ENCODE peak calls at places on chromosomes 2 and 18, in ten cellular contexts. T is AG04450, U is astrocyte of the spinal cord, R is transverse colon, L is colonic mucosa, W is thyroid gland, S is foreskin keratinocyte, Q is OCI-LY7, B is NB4, J is fibroblast of the aortic adventitia. K is an unnamed sample.

GRCh38 chr2:172131713-172132555 is 29.2 kb upstream of the DLX2 start:
- DNase-seq in W (no peak), J (no peak), B (no peak), R (no peak), S (no peak), L (no peak), U (no peak), T (no peak), Q (no peak), K (no peak)

GRCh38 chr18:3651266-3651665 is 201.3 kb downstream of the TGIF1 start:
- DNase-seq in W (no peak), L (no peak), T (no peak), Q (no peak), R (no peak), B (no peak), S (no peak), J (no peak), U (no peak), K (no peak)

GRCh38 chr2:226478121-226478809 is 321.4 kb downstream of the IRS1 start:
- DNase-seq in W (peak), J (peak), S (no peak), B (no peak), T (peak), Q (no peak), R (peak), U (peak), L (peak), K (peak)

GRCh38 chr2:47288864-47289263 is 114.1 kb upstream of the MSH2 start:
- DNase-seq in S (peak), B (peak), Q (no peak), L (no peak), T (peak), J (peak), R (no peak), W (no peak), U (peak), K (no peak)

GRCh38 chr2:95069465-95069864 is 44.0 kb downstream of the MAL start:
- DNase-seq in S (no peak), U (no peak), Q (no peak), J (no peak), B (no peak), L (no peak), W (no peak), R (no peak), T (no peak), K (no peak)

GRCh38 chr18:33875029-33875428 is 297.0 kb downstream of the ASXL3 start:
- DNase-seq in J (no peak), U (no peak), W (no peak), L (no peak), T (no peak), Q (no peak), B (no peak), R (no peak), S (no peak), K (no peak)

GRCh38 chr2:46866770-46867246 is 48.8 kb downstream of the MCFD2 start:
- DNase-seq in R (peak), Q (no peak), S (no peak), B (peak), U (no peak), T (no peak), J (no peak), L (peak), W (peak), K (no peak)

GRCh38 chr18:48039769-48040215 is 109.3 kb upstream of the SMAD2 start:
- DNase-seq in Q (no peak), J (no peak), R (no peak), T (no peak), S (no peak), L (no peak), U (no peak), B (no peak), W (no peak), K (no peak)

GRCh38 chr2:191165190-191165643 is 14.4 kb upstream of the STAT4 start:
- DNase-seq in S (no peak), R (no peak), T (no peak), Q (peak), U (peak), L (no peak), W (no peak), J (peak), B (peak), K (peak)

GRCh38 chr2:67579791-67580190 is 182.7 kb downstream of the ETAA1 start:
- DNase-seq in T (no peak), S (no peak), L (no peak), R (no peak), B (no peak), J (no peak), U (no peak), Q (no peak), W (no peak), K (no peak)

GRCh38 chr2:67585400-67585799 is 188.3 kb downstream of the ETAA1 start:
- DNase-seq in L (no peak), U (no peak), T (no peak), J (no peak), R (no peak), W (no peak), B (no peak), Q (no peak), S (no peak), K (no peak)

GRCh38 chr2:67579207-67579606 is 182.1 kb downstream of the ETAA1 start:
- DNase-seq in R (no peak), U (peak), L (no peak), Q (no peak), J (no peak), S (no peak), T (no peak), B (no peak), W (no peak), K (no peak)

GRCh38 chr2:67583185-67583584 is 186.1 kb downstream of the ETAA1 start:
- DNase-seq in J (no peak), L (no peak), W (no peak), B (no peak), U (no peak), R (no peak), S (no peak), Q (no peak), T (no peak), K (no peak)

GRCh38 chr2:67581751-67582150 is 184.6 kb downstream of the ETAA1 start:
- DNase-seq in B (peak), Q (peak), R (no peak), W (no peak), T (no peak), L (no peak), U (no peak), S (no peak), J (no peak), K (no peak)
- TF ChIP-seq CTCF in B (peak), Q (peak), R (peak), W (no peak), T (no peak), L (peak), U (no peak), S (peak), J (peak), K (no peak)

GRCh38 chr2:69184224-69184623 is 171.2 kb downstream of the ANTXR1 start:
- DNase-seq in W (no peak), J (no peak), Q (no peak), L (no peak), U (no peak), R (no peak), T (no peak), S (peak), B (no peak), K (no peak)
- TF ChIP-seq CTCF in W (no peak), J (no peak), Q (no peak), L (no peak), U (no peak), R (no peak), T (no peak), S (peak), B (no peak), K (no peak)

GRCh38 chr18:37409870-37410269 is 155.7 kb downstream of the CELF4 start:
- DNase-seq in R (no peak), L (no peak), W (no peak), J (no peak), U (no peak), T (no peak), B (no peak), S (no peak), Q (no peak), K (no peak)
- TF ChIP-seq CTCF in R (no peak), L (no peak), W (no peak), J (no peak), U (no peak), T (no peak), B (no peak), S (no peak), Q (no peak), K (no peak)

GRCh38 chr2:158755738-158756137 is 39.4 kb upstream of the DAPL1 start:
- DNase-seq in J (no peak), U (no peak), T (no peak), L (no peak), W (no peak), Q (no peak), B (peak), R (no peak), S (no peak), K (no peak)
- TF ChIP-seq CTCF in J (peak), U (peak), T (peak), L (peak), W (peak), Q (peak), B (peak), R (no peak), S (peak), K (peak)

DNA sequence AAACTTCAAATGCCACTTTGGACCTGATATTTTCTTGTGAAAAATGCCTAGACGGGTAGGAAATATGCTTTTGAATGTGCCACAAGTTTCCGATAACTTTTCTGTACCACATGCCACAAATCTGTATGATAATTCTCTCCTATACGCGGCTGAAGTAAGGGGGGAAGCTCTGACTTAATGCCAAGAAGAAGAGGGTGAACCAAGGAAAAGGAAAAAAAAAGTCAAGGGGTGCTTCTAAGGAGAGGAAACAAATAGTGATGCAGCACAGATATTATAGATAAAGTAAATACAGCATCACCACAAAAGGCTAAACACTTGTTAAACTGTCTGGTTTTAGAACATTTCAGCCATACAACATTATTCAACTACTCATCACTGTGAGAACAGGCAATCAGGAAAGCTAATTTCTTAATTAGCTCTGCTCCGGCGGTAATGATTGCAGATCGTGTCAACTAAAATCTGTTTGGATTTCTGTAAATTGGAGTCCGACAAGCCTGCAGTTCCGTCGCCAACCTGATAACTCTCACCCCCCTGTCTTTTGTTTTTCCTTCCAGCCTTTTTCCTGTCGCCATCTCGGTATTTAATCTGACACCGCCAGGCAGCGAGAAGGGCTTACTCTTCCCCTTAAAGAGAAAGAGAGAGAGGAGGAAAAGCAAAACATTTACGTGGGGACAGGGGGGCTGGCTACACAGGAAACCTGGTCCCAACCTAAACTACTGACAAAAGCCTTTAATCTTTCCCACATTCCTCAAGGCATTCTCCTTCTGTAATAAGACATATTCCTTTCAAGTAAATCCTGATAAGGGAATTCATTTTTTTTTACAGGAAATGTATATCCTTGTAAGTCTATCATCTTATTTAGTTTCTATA is 67.5 kb downstream of the ZEB2 start:
- DNase-seq in R (no peak), T (no peak), S (no peak), B (no peak), L (no peak), J (peak), U (peak), Q (no peak), W (no peak), K (no peak)
- TF ChIP-seq CTCF in R (peak), T (peak), S (peak), B (no peak), L (no peak), J (peak), U (peak), Q (peak), W (no peak), K (peak)

DNA sequence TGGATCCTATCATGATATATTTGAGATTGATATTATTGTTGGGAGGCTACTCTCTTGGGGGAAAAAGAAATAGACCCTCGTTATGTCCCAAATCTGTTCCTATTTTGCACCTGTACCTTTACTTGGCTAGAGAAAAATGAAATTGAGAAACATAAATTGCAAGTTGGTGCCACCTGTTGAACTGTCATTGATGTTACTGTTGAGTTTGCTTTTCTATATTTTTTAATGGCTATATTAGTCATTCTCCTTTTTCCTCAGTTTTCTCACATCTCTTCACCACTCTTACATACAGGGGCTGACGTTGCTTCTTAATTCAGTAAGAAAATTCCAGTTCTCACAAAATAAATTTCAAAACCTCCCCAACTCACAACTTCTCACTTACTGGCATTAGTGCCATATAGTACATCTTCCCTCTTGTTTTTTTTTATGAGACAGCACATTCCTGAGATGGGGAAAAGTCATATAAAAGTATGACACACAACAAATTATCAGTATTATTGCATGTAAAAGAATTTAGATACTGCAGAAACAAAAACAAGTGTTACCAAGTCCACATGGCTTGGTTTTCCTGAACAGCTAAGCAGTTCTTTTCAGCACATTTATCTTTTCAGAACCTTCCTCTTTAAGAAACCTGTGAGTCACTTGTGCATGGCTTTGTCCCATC is 348.3 kb upstream of the DSEL start:
- DNase-seq in L (no peak), T (no peak), Q (no peak), S (no peak), R (no peak), J (peak), U (peak), B (no peak), W (no peak), K (no peak)
- TF ChIP-seq CTCF in L (no peak), T (no peak), Q (no peak), S (peak), R (no peak), J (no peak), U (no peak), B (no peak), W (no peak), K (no peak)

DNA sequence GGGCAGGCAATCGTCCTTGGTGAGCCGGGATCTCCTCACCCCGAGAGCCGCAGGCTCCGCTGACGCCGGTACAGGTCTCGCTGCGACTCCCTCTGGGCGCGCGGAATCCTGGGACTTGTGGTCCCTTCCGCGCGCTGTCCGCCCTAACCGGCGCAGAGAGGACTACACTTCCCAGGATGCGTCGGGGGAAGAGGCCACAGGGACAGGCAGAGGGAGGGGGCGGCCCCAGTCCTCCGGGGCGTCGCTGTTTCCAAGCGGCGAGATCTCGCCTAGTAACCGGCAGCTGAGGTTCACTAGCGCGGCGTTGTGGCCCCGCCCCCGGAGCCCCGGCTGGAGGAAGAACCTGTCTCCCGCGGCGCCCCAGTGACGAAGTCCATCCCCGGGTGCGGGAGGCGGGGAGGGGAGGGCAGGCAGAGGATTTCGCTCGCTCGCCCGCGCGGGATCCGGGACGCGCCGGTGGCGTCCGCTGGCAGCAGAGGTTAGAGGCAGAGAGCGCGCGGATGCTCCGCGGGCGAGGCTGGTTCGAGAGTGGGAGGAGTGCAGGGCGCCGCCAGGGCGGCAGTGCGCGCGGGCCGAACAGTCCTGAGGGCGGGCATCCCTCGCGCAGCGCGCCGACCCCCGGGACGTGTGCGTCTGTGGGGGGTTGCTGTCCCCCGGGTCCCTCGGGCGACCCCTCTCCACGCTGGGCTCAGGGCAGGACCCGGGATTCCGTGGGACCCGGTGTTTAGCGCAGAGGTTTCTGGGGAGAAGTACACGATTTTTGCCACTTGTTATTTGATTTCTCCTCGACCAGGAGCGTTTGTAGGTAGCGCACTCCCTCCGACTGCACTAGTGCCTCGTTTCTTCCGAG is at the start of gene EML6:
- DNase-seq in L (peak), R (peak), Q (peak), B (peak), S (peak), U (peak), T (peak), W (peak), J (peak), K (peak)
- TF ChIP-seq CTCF in L (no peak), R (peak), Q (peak), B (no peak), S (peak), U (peak), T (peak), W (peak), J (peak), K (no peak)

K was measured in astrocyte of the cerebellum.